ENCODE peak calls at places on chromosomes 6 and 20, in four cellular contexts. Q is fibroblast of lung, P is uterus, Z is Caki2. W is an unnamed sample.

GRCh38 chr6:11294263-11294662 is 61.8 kb upstream of the NEDD9 start:
- DNase-seq in Q (no peak), P (no peak), Z (no peak), W (no peak)

GRCh38 chr20:39825950-39826349 is 863.1 kb downstream of the MAFB start:
- DNase-seq in Q (peak; percentile 80), P (no peak), Z (no peak), W (peak; percentile 28)

GRCh38 chr6:131368077-131368911 is 204.7 kb upstream of the ARG1 start:
- DNase-seq in Q (peak; percentile 43), P (peak; percentile 13), Z (no peak), W (peak; percentile 61)

GRCh38 chr6:158962371-158962770 is 37.6 kb downstream of the RSPH3 start:
- DNase-seq in Q (no peak), P (no peak), Z (no peak), W (no peak)

GRCh38 chr20:57087705-57088104 is 178.7 kb downstream of the BMP7 start:
- DNase-seq in Q (no peak), P (no peak), Z (no peak), W (no peak)

GRCh38 chr20:61524956-61525666 is 273.1 kb downstream of the CDH4 start:
- DNase-seq in Q (no peak), P (no peak), Z (no peak), W (no peak)

GRCh38 chr6:73285674-73286283 is 22.8 kb upstream of the KHDC1 start:
- DNase-seq in Q (peak; percentile 62), P (no peak), Z (peak; percentile 47), W (peak; percentile 48)

GRCh38 chr20:31717478-31717946 is 5.2 kb downstream of the BCL2L1 start:
- DNase-seq in Q (no peak), P (no peak), Z (no peak), W (no peak)

GRCh38 chr6:163536770-163537169 is 122.3 kb downstream of the QKI start:
- DNase-seq in Q (peak; percentile 47), P (no peak), Z (peak; percentile 30), W (no peak)

GRCh38 chr6:71349976-71350615 is 61.5 kb downstream of the OGFRL1 start:
- DNase-seq in Q (peak; percentile 76), P (peak; percentile 51), Z (no peak), W (peak; percentile 54)

W was measured in astrocyte of the cerebellum.